ENCODE peak calls at places on chromosome 10, in seven cellular contexts. R is lower leg skin, Q is GM12891, C is IMR-90, K is A549, P is K562, D is transverse colon. T is an unnamed sample.

GRCh38 chr10:129779126-129779525 is 184.9 kb downstream of the EBF3 start:
- DNase-seq in R (no peak), Q (no peak), C (no peak), K (no peak), P (no peak), D (no peak), T (no peak)

GRCh38 chr10:114650266-114650665 is 7.8 kb downstream of the ABLIM1 start:
- DNase-seq in R (no peak), Q (no peak), C (no peak), K (no peak), P (no peak), D (no peak), T (no peak)

GRCh38 chr10:119608316-119609155 is 11.8 kb upstream of the TIAL1 start:
- DNase-seq in R (peak), Q (no peak), C (peak), K (peak), P (peak), D (peak), T (no peak)

GRCh38 chr10:131979821-131980270 is 1.9 kb downstream of the BNIP3 start:
- DNase-seq in R (no peak), Q (no peak), C (peak), K (no peak), P (peak), D (no peak), T (no peak)

GRCh38 chr10:132007681-132008080 is 26.0 kb upstream of the BNIP3 start:
- DNase-seq in R (no peak), Q (no peak), C (no peak), K (no peak), P (no peak), D (no peak), T (no peak)

GRCh38 chr10:11798862-11799735 is 24.1 kb upstream of the PROSER2 start:
- DNase-seq in R (no peak), Q (no peak), C (no peak), K (no peak), P (no peak), D (no peak), T (no peak)

GRCh38 chr10:63720689-63721088 is 199.5 kb downstream of the REEP3 start:
- DNase-seq in R (no peak), Q (no peak), C (no peak), K (no peak), P (no peak), D (no peak), T (no peak)

GRCh38 chr10:8596929-8597472 is 542.5 kb downstream of the GATA3 start:
- DNase-seq in R (no peak), Q (no peak), C (no peak), K (no peak), P (no peak), D (no peak), T (no peak)

GRCh38 chr10:50991496-50992355 is 82.6 kb upstream of the PRKG1 start:
- DNase-seq in R (peak), Q (no peak), C (peak), K (no peak), P (no peak), D (peak), T (no peak)

GRCh38 chr10:69415951-69416350 is 767 bp downstream of the TACR2 start:
- DNase-seq in R (no peak), Q (no peak), C (no peak), K (no peak), P (no peak), D (no peak), T (no peak)

GRCh38 chr10:69416695-69417094 is at the start of gene TACR2:
- DNase-seq in R (no peak), Q (no peak), C (no peak), K (no peak), P (no peak), D (peak), T (no peak)

GRCh38 chr10:69413221-69413865 is 3.4 kb downstream of the TACR2 start:
- DNase-seq in R (peak), Q (peak), C (peak), K (peak), P (peak), D (peak), T (peak)

GRCh38 chr10:69414036-69415018 is 2.4 kb downstream of the TACR2 start:
- DNase-seq in R (no peak), Q (no peak), C (no peak), K (no peak), P (no peak), D (no peak), T (no peak)

GRCh38 chr10:69415049-69415448 is 1.7 kb downstream of the TACR2 start:
- DNase-seq in R (no peak), Q (no peak), C (no peak), K (no peak), P (no peak), D (no peak), T (no peak)
- TF ChIP-seq POLR2A in R (no peak), Q (no peak), C (no peak), K (no peak), P (no peak), D (no peak), T (no peak)

DNA sequence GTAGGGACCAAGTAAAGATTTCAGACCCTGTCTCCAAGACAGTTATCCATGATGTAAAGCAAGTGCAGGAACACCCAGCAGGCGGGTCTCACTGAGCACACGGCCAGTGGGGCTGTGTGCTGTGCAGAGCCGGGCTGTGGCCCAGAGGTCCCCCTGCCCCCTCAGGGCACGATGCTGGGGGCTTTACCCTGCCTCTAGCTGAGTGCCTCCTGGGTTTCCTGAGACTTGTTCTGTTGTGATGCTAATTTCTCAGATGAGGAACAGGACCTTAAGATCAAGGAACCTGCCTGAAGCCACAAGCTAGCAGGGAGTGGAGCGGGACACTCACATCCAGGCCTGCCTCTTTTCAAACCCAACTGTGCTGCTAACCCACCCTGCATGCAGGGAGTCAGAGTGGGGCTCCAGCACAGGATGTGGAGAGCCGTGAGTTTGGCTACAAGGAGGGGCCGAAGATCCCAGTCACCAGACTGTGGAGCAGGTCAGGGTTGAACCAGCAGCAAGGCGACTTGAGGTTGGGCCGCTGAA is 76.1 kb upstream of the LYZL2 start:
- DNase-seq in R (peak), Q (no peak), C (no peak), K (no peak), P (no peak), D (no peak), T (no peak)
- TF ChIP-seq POLR2A in R (no peak), Q (peak), C (no peak), K (no peak), P (no peak), D (no peak), T (no peak)

GRCh38 chr10:110571093-110571743 is 3.7 kb downstream of the SMC3 start:
- DNase-seq in R (no peak), Q (no peak), C (no peak), K (no peak), P (no peak), D (no peak), T (no peak)
- TF ChIP-seq POLR2A in R (no peak), Q (no peak), C (no peak), K (no peak), P (no peak), D (no peak), T (no peak)

GRCh38 chr10:74826142-74827044 is at the start of gene KAT6B:
- DNase-seq in R (peak), Q (peak), C (peak), K (peak), P (peak), D (peak), T (peak)
- TF ChIP-seq POLR2A in R (no peak), Q (peak), C (peak), K (peak), P (peak), D (peak), T (peak)

T was measured in H54.